ENCODE peak calls at places on chromosomes 5 and 9, in seven cellular contexts. L, R, Y, X, Q, B and P are unnamed samples. For H3K4me1, the result is how much of the 10 kb centered on the place peaks cover.

GRCh38 chr5:136629125-136629790 is 263.9 kb upstream of the TRPC7 start:
- DNase-seq in R (no peak), B (no peak), X (no peak), Y (no peak), Q (no peak), L (no peak), P (no peak)

GRCh38 chr5:174084691-174085154 is 39.2 kb downstream of the NSG2 start:
- DNase-seq in X (no peak), Q (no peak), L (no peak), R (no peak), Y (no peak), B (no peak), P (no peak)

GRCh38 chr9:1966725-1967366 is 48.3 kb upstream of the SMARCA2 start:
- DNase-seq in B (no peak), R (no peak), Q (no peak), Y (no peak), L (no peak), X (no peak), P (no peak)

GRCh38 chr5:87361031-87361443 is 51.7 kb downstream of the CCNH start:
- DNase-seq in L (peak), B (no peak), Y (peak), R (no peak), Q (no peak), X (no peak), P (no peak)

GRCh38 chr9:113179839-113180238 is 29.0 kb downstream of the SLC31A2 start:
- DNase-seq in Y (no peak), L (no peak), X (no peak), B (no peak), Q (no peak), R (no peak), P (no peak)

GRCh38 chr5:378976-379742 is 57.6 kb downstream of the AHRR start:
- DNase-seq in Q (peak), R (no peak), X (no peak), Y (peak), B (no peak), L (no peak), P (no peak)

GRCh38 chr5:96483878-96484277 is 50.8 kb upstream of the PCSK1 start:
- DNase-seq in X (peak), Y (peak), R (peak), L (no peak), Q (no peak), B (no peak), P (no peak)

GRCh38 chr5:142358648-142359047 is 33.8 kb upstream of the SPRY4 start:
- DNase-seq in R (no peak), B (no peak), Q (peak), X (no peak), Y (no peak), L (no peak), P (no peak)

GRCh38 chr9:16211952-16212351 is 658.5 kb downstream of the BNC2 start:
- DNase-seq in R (no peak), X (no peak), Q (no peak), B (no peak), Y (no peak), L (no peak), P (no peak)
- H3K27ac ChIP-seq in R (no peak), X (no peak), Q (no peak), B (no peak), Y (no peak), L (peak), P (no peak)

GRCh38 chr9:124105266-124105665 is 93.7 kb downstream of the LHX2 start:
- DNase-seq in L (no peak), Q (no peak), Y (no peak), B (no peak), R (no peak), X (no peak), P (no peak)
- H3K4me1 ChIP-seq in L (under half), Q (under half), Y (under half), B (under half), R (under half), X (under half), P (under half)

DNA sequence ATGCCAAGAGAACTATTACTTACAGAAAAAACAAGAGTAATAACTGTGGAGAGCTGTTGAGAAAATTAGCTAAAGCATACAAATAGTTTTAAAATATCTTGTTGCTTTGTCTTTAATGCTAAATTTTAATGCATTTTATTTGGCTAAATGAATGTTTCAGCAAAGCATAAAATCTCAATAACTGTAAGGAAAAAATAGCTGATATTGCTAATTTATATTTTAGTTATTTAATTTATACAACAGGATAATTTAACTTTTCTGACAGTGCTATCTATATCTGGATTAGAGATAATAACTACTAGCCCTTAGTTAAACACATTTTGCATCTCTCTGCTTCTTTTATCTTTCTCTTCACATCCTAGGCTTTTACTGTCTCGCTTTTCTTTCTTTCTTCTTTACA is 1014.9 kb upstream of the COX7C start:
- DNase-seq in B (no peak), Y (no peak), X (no peak), R (no peak), L (no peak), Q (no peak), P (no peak)
- H3K4me3 ChIP-seq in B (no peak), Y (no peak), X (no peak), R (no peak), L (no peak), Q (no peak), P (no peak)

GRCh38 chr9:121688149-121688680 is 36.8 kb downstream of the DAB2IP start:
- DNase-seq in Q (no peak), R (no peak), Y (no peak), X (no peak), B (no peak), L (no peak), P (no peak)

GRCh38 chr9:121685795-121686377 is 34.5 kb downstream of the DAB2IP start:
- DNase-seq in Q (no peak), Y (no peak), R (no peak), X (no peak), L (no peak), B (no peak), P (no peak)

GRCh38 chr9:121685146-121685794 is 33.8 kb downstream of the DAB2IP start:
- DNase-seq in Y (no peak), R (no peak), L (no peak), B (no peak), X (no peak), Q (no peak), P (no peak)

GRCh38 chr9:121688681-121689080 is 37.2 kb downstream of the DAB2IP start:
- DNase-seq in B (no peak), R (no peak), Y (no peak), Q (no peak), L (no peak), X (no peak), P (no peak)

DNA sequence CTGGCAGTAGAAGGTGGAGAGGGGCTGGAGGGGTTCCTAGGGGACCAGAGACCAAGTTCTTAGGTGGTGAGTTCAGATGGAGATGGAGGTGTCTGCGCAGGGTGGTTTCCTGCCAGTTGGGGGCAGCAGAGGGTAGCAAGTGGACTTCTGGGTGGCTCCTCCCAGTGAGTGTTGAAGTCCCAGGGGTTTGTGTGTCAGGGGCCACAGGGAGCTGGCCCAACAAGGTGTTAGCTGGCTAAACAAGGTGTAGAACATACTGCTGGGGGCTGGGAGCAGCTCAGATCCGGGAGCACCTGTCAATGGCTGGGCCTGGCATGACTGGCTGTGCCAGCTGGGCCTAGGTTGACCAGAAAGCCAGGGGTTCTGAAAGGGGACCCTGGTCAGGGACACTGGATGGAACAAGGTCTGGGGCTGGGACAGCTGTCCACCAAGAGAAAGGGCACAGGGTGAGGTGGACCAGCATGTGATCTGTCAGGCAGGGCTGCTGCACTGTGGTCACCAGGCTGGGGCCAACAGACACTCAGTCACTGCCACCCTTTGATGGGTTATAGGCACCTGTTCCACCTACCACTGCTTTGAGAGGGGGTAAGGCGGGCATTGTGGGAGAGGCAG is 35.6 kb downstream of the DAB2IP start:
- DNase-seq in Q (no peak), X (peak), Y (peak), B (peak), R (peak), L (peak), P (peak)
- H3K27ac ChIP-seq in Q (no peak), X (no peak), Y (no peak), B (no peak), R (no peak), L (peak), P (no peak)

GRCh38 chr9:93076101-93076791 is 17.7 kb downstream of the SUSD3 start:
- DNase-seq in L (no peak), R (no peak), Q (no peak), X (no peak), Y (no peak), B (no peak), P (peak)

GRCh38 chr9:93076792-93077128 is 18.3 kb downstream of the SUSD3 start:
- DNase-seq in B (no peak), X (no peak), R (no peak), Y (no peak), L (no peak), Q (no peak), P (no peak)

GRCh38 chr9:93079371-93079770 is 16.6 kb upstream of the CARD19 start:
- DNase-seq in X (no peak), L (peak), Y (no peak), Q (peak), R (no peak), B (no peak), P (peak)

GRCh38 chr9:93077811-93078210 is 18.2 kb upstream of the CARD19 start:
- DNase-seq in B (no peak), X (no peak), L (no peak), Q (no peak), Y (no peak), R (no peak), P (no peak)

GRCh38 chr9:93077367-93077766 is 18.6 kb upstream of the CARD19 start:
- DNase-seq in L (no peak), R (no peak), Y (no peak), B (no peak), Q (no peak), X (no peak), P (no peak)
- H3K4me1 ChIP-seq in L (under half), R (under half), Y (under half), B (under half), Q (under half), X (under half), P (under half)